ENCODE peak calls at places on chromosomes 3 and 15, in eight cellular contexts. G is PC-3, F is left lung, B is breast epithelium, N is astrocyte, V is HepG2, T is fibroblast of lung, E is OCI-LY7. D is an unnamed sample.

GRCh38 chr3:45180899-45181298 is 34.7 kb upstream of the CDCP1 start:
- DNase-seq in G (no peak), F (no peak), B (no peak), N (no peak), V (no peak), T (no peak), E (no peak), D (no peak)

GRCh38 chr15:70772402-70772801 is 9.0 kb upstream of the UACA start:
- DNase-seq in G (no peak), F (no peak), B (no peak), N (no peak), V (no peak), T (no peak), E (no peak), D (no peak)

GRCh38 chr3:21979706-21980105 is 228.7 kb upstream of the ZNF385D start:
- DNase-seq in G (peak; percentile 90), F (no peak), B (no peak), N (peak; percentile 72), V (peak; percentile 5), T (peak; percentile 79), E (no peak), D (no peak)

GRCh38 chr3:186281172-186281571 is 80.9 kb downstream of the DGKG start:
- DNase-seq in G (peak; percentile 84), F (no peak), B (no peak), N (peak; percentile 86), V (no peak), T (peak; percentile 92), E (no peak), D (no peak)

GRCh38 chr3:9175421-9175820 is 74.0 kb downstream of the SRGAP3 start:
- DNase-seq in G (peak; percentile 94), F (no peak), B (peak; percentile 81), N (peak; percentile 20), V (no peak), T (peak; percentile 37), E (no peak), D (no peak)

GRCh38 chr3:63146154-63146553 is 132.0 kb upstream of the SYNPR start:
- DNase-seq in G (no peak), F (no peak), B (no peak), N (no peak), V (no peak), T (no peak), E (no peak), D (no peak)

GRCh38 chr3:42667096-42667522 is 13.6 kb downstream of the ZBTB47 start:
- DNase-seq in G (no peak), F (peak; percentile 47), B (no peak), N (no peak), V (no peak), T (no peak), E (no peak), D (peak; percentile 11)

GRCh38 chr3:171129827-171130226 is 103.3 kb upstream of the SLC2A2 start:
- DNase-seq in G (peak; percentile 41), F (no peak), B (no peak), N (peak; percentile 48), V (peak; percentile 58), T (peak; percentile 54), E (no peak), D (no peak)

GRCh38 chr3:134211797-134212196 is 38.9 kb downstream of the RYK start:
- DNase-seq in G (peak; percentile 59), F (no peak), B (no peak), N (peak; percentile 36), V (peak; percentile 15), T (peak; percentile 56), E (peak; percentile 23), D (peak; percentile 52)

GRCh38 chr15:34023932-34024331 is 15.1 kb downstream of the AVEN start:
- DNase-seq in G (no peak), F (no peak), B (no peak), N (peak; percentile 25), V (no peak), T (peak; percentile 37), E (no peak), D (no peak)

GRCh38 chr3:67419779-67420178 is 234.6 kb downstream of the SUCLG2 start:
- DNase-seq in G (no peak), F (no peak), B (no peak), N (no peak), V (no peak), T (no peak), E (no peak), D (no peak)

GRCh38 chr3:14166877-14167605 is 11.4 kb downstream of the XPC start:
- DNase-seq in G (no peak), F (no peak), B (no peak), N (no peak), V (no peak), T (no peak), E (no peak), D (no peak)

GRCh38 chr3:53156368-53156834 is 4.6 kb upstream of the PRKCD start:
- DNase-seq in G (peak; percentile 65), F (no peak), B (no peak), N (no peak), V (no peak), T (peak; percentile 16), E (no peak), D (no peak)
- H3K4me1 ChIP-seq in G (peaks cover 53% of the 10 kb centered on the region), F (peaks cover 67% of the 10 kb centered on the region), B (peaks cover 12% of the 10 kb centered on the region), N (peaks cover 6% of the 10 kb centered on the region), V (peaks cover 69% of the 10 kb centered on the region), T (peaks cover 6% of the 10 kb centered on the region), E (peaks cover 42% of the 10 kb centered on the region), D (peaks cover 24% of the 10 kb centered on the region)

GRCh38 chr3:154018100-154018696 is 103.0 kb upstream of the ARHGEF26 start:
- DNase-seq in G (peak; percentile 67), F (no peak), B (no peak), N (no peak), V (peak; percentile 33), T (peak; percentile 2), E (peak; percentile 51), D (peak; percentile 66)
- TF ChIP-seq CTCF in G (peak; percentile 92), F (peak; percentile 21), B (no peak), N (peak; percentile 39), V (peak; percentile 76), T (peak; percentile 68), E (peak; percentile 82), D (peak; percentile 58)

DNA sequence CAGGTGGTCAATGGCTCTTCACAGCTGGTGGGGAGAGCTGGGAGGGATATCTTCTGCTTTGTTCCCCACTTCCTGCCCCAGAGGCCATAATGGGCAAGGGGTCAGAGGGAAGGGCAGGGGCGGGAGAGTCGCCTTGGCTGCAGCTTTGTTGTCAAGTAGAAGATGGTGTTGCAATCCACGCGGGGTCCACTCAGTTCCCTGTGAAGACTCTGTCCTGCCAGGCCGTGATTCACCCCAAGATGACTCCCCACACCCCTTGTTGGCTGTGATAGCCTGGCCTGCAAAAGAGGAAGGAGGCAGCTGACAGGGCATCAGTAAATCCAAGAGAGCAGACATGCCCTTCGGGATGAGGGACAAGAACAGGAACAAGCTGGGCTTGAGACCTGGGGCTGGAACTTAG is 6.9 kb downstream of the GALNT15 start:
- DNase-seq in G (no peak), F (peak; percentile 77), B (no peak), N (no peak), V (no peak), T (no peak), E (no peak), D (no peak)
- H3K4me1 ChIP-seq in G (peaks cover 12% of the 10 kb centered on the region), F (peaks cover 15% of the 10 kb centered on the region), B (no peaks in the 10 kb centered on the region), N (peaks cover 47% of the 10 kb centered on the region), V (peaks cover 19% of the 10 kb centered on the region), T (peaks cover 36% of the 10 kb centered on the region), E (no peaks in the 10 kb centered on the region), D (no peaks in the 10 kb centered on the region)

GRCh38 chr3:161104561-161105551 is at the start of gene B3GALNT1:
- DNase-seq in G (peak; percentile 65), F (peak; percentile 90), B (no peak), N (peak; percentile 74), V (no peak), T (peak; percentile 78), E (no peak), D (peak; percentile 51)
- TF ChIP-seq CTCF in G (no peak), F (no peak), B (no peak), N (no peak), V (no peak), T (no peak), E (no peak), D (no peak)

D was measured in Caco-2.